ENCODE peak calls at places on chromosomes 6 and 20, in five cellular contexts. A, C, E, J and L are unnamed samples.

GRCh38 chr20:44643596-44644383 is 7.7 kb downstream of the ADA start:
- DNase-seq in A (peak), C (peak), J (peak), E (peak), L (peak)

GRCh38 chr6:15242937-15243614 is 2.8 kb upstream of the JARID2 start:
- DNase-seq in J (no peak), E (no peak), C (no peak), A (no peak), L (no peak)

GRCh38 chr6:39926668-39927067 is 7.6 kb downstream of the MOCS1 start:
- DNase-seq in A (no peak), E (no peak), J (no peak), C (no peak), L (no peak)

GRCh38 chr20:21125072-21125848 is 622 bp upstream of the KIZ start:
- DNase-seq in A (peak), C (peak), J (no peak), E (peak), L (peak)

GRCh38 chr20:54179946-54180345 is 6.2 kb upstream of the CYP24A1 start:
- DNase-seq in J (no peak), A (no peak), E (no peak), C (no peak), L (no peak)

GRCh38 chr6:16286151-16286522 is 47.8 kb downstream of the GMPR start:
- DNase-seq in C (peak), A (no peak), E (no peak), J (no peak), L (peak)

GRCh38 chr6:9161731-9162130 is 726.4 kb upstream of the SLC35B3 start:
- DNase-seq in A (no peak), E (no peak), J (no peak), C (no peak), L (no peak)

GRCh38 chr6:123534264-123534663 is 102.5 kb downstream of the TRDN start:
- DNase-seq in J (no peak), C (peak), E (no peak), A (no peak), L (no peak)

GRCh38 chr6:130895516-130895915 is 68.3 kb downstream of the SMLR1 start:
- DNase-seq in C (no peak), A (no peak), E (no peak), J (no peak), L (no peak)

GRCh38 chr6:161031721-161032495 is 40.3 kb downstream of the MAP3K4 start:
- DNase-seq in J (no peak), E (no peak), A (no peak), C (peak), L (peak)

GRCh38 chr6:15114061-15114460 is 131.8 kb upstream of the JARID2 start:
- DNase-seq in A (no peak), E (peak), C (no peak), J (no peak), L (no peak)

GRCh38 chr6:52213127-52213526 is 27.0 kb downstream of the IL17A start:
- DNase-seq in C (no peak), E (no peak), J (no peak), A (no peak), L (no peak)

GRCh38 chr6:148223424-148223842 is 119.2 kb upstream of the SASH1 start:
- DNase-seq in J (no peak), A (no peak), E (no peak), C (peak), L (no peak)

GRCh38 chr6:46350714-46351113 is 140.5 kb downstream of the RCAN2 start:
- DNase-seq in A (no peak), J (no peak), E (no peak), C (no peak), L (no peak)

GRCh38 chr6:158231551-158232444 is 63.6 kb downstream of the GTF2H5 start:
- DNase-seq in C (peak), E (peak), A (peak), J (peak), L (peak)

GRCh38 chr6:158233214-158233795 is 65.2 kb downstream of the GTF2H5 start:
- DNase-seq in J (no peak), E (no peak), C (no peak), A (no peak), L (no peak)

GRCh38 chr6:158232445-158233213 is 64.5 kb downstream of the GTF2H5 start:
- DNase-seq in E (peak), A (peak), C (peak), J (peak), L (peak)

GRCh38 chr6:158229823-158230222 is 61.7 kb downstream of the GTF2H5 start:
- DNase-seq in C (no peak), E (no peak), A (no peak), J (no peak), L (no peak)

DNA sequence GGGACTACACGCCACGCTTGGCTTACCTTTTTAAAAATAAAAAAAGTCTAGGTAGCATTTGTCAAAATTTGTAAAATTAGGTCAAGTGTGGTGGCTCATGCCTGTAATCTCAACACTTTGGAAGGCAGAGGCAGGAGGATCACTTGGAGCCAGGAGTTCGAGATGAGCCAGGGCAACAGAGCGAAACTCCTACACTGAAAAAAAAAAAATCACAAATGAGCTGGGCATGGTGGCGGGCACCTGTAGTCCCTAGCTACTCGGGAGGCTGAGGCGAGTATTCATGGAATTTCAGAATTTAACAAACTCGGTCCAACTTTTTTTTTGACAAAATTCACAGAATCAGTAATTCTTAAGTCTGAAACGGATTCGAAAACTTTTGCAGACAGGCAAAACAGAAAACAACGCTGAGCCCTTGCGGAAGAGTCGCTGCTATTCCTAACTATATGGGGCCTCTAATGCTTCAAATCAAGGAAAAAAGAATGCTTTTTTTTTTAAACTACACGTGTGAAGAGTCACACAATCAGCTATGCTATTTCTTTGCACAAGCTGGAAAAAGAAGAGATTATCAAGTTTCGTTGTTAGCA is 62.9 kb downstream of the GTF2H5 start:
- DNase-seq in C (no peak), A (no peak), E (no peak), J (no peak), L (no peak)
- H3K4me3 ChIP-seq in C (peak), A (peak), E (peak), J (peak), L (peak)

GRCh38 chr6:43993881-43994523 is 133.2 kb downstream of the MRPL14 start:
- DNase-seq in E (no peak), A (no peak), C (no peak), J (no peak), L (no peak)

GRCh38 chr6:43997342-43997677 is 129.9 kb downstream of the MRPL14 start:
- DNase-seq in A (no peak), J (no peak), C (no peak), E (no peak), L (no peak)

GRCh38 chr6:43992783-43993505 is 134.3 kb downstream of the MRPL14 start:
- DNase-seq in J (no peak), A (peak), C (no peak), E (peak), L (no peak)

GRCh38 chr6:43996614-43997341 is 130.5 kb downstream of the MRPL14 start:
- DNase-seq in C (no peak), A (no peak), J (no peak), E (no peak), L (no peak)

DNA sequence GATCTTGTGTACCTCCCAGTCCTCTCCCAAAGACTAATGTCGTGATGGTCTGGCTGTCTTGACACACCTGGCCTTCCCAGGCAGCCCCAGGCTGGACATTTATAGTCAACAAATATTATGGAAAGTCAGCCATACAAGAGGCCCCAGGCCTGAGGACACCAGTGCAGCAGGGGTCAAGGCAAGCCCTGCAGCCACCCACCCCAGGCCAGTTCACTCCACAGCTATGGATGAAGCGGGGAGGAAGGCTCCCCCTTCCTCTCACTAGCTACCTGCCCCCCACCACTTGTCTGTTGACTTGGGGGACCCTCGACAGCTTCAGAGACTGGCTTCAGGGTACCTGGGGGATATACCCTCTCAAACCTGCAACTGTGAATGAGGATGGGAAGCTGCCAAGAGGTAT is 132.1 kb downstream of the MRPL14 start:
- DNase-seq in E (no peak), A (no peak), J (no peak), C (no peak), L (no peak)
- TF ChIP-seq CTCF in E (no peak), A (no peak), J (no peak), C (no peak), L (no peak)

GRCh38 chr6:26311385-26312095 is 53.5 kb upstream of the BTN3A2 start:
- DNase-seq in E (peak), C (peak), J (peak), A (no peak), L (peak)

GRCh38 chr6:26311012-26311384 is 54.0 kb upstream of the BTN3A2 start:
- DNase-seq in C (peak), J (no peak), A (no peak), E (peak), L (peak)

GRCh38 chr6:26312501-26313390 is 52.3 kb upstream of the BTN3A2 start:
- DNase-seq in C (peak), J (peak), A (peak), E (peak), L (peak)

GRCh38 chr6:26309731-26310142 is 55.3 kb upstream of the BTN3A2 start:
- DNase-seq in E (no peak), C (peak), A (no peak), J (no peak), L (peak)

DNA sequence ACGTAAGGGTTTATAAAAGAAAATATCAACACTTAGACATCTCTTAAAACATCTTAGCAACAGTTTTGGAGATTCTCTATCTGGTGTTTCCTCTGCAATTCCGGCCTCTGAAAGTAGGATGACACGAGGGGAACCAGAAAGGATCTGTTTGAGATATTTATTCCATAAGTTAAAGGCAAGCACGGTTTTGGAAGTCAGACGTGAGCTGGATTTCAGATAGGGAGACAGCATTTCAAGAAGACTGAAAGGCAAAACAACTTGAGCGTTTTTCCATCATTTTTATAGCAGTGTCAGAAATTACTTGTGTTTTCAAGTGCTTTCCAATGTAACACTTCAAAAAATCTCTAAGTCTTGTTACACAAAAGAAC is 52.9 kb upstream of the BTN3A2 start:
- DNase-seq in E (no peak), A (no peak), J (no peak), C (no peak), L (peak)
- H3K4me3 ChIP-seq in E (no peak), A (no peak), J (peak), C (peak), L (peak)

GRCh38 chr20:38659613-38659880 is 57.9 kb downstream of the ARHGAP40 start:
- DNase-seq in J (no peak), E (no peak), A (no peak), C (no peak), L (no peak)

GRCh38 chr20:38660429-38660828 is 58.8 kb downstream of the ARHGAP40 start:
- DNase-seq in A (no peak), E (no peak), J (no peak), C (no peak), L (no peak)

GRCh38 chr20:38663660-38664059 is 60.6 kb upstream of the SLC32A1 start:
- DNase-seq in J (no peak), E (no peak), C (no peak), A (no peak), L (no peak)

GRCh38 chr20:38657390-38657789 is 55.8 kb downstream of the ARHGAP40 start:
- DNase-seq in A (no peak), E (no peak), J (no peak), C (no peak), L (no peak)

GRCh38 chr20:38658879-38659612 is 57.4 kb downstream of the ARHGAP40 start:
- DNase-seq in A (no peak), C (no peak), J (no peak), E (no peak), L (no peak)
- TF ChIP-seq CTCF in A (peak), C (peak), J (peak), E (peak), L (peak)

GRCh38 chr6:56047931-56048520 is 172.6 kb upstream of the BMP5 start:
- DNase-seq in J (no peak), E (no peak), A (no peak), C (no peak), L (no peak)
- H3K4me3 ChIP-seq in J (no peak), E (no peak), A (no peak), C (no peak), L (no peak)

GRCh38 chr6:63573140-63573898 is 1.0 kb downstream of the LOC128125822 start:
- DNase-seq in J (peak), E (peak), A (peak), C (peak), L (peak)

GRCh38 chr6:63572733-63573139 is 456 bp downstream of the LOC128125822 start:
- DNase-seq in C (no peak), A (no peak), E (no peak), J (no peak), L (no peak)

GRCh38 chr6:63573899-63574553 is 1.7 kb downstream of the LOC128125822 start:
- DNase-seq in J (no peak), E (peak), A (peak), C (peak), L (peak)

GRCh38 chr6:63576147-63576772 is 4.0 kb downstream of the LOC128125822 start:
- DNase-seq in C (no peak), E (no peak), J (no peak), A (no peak), L (no peak)

DNA sequence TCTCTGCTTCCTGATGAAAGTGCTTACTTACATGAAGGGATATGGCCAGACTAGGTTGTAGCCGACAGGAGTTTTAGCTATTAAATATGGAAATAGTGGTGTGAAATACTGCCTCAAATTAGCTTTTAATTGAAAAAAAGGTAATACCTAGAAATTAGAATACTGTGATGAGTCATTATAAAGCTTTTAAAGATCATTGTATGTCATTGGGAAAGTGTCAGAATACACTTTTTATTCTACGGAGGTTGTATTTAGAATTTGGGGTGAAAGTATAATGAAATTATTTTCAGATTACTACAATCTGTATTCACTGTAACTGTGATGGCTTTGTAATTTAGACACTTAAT is 2.2 kb downstream of the LOC128125822 start:
- DNase-seq in E (no peak), C (no peak), A (no peak), J (no peak), L (no peak)
- TF ChIP-seq CTCF in E (peak), C (no peak), A (no peak), J (peak), L (no peak)

GRCh38 chr6:135372758-135373157 is 124.8 kb downstream of the AHI1 start:
- DNase-seq in C (peak), J (no peak), E (no peak), A (no peak), L (no peak)
- H3K4me3 ChIP-seq in C (no peak), J (no peak), E (no peak), A (no peak), L (no peak)

GRCh38 chr6:77124604-77125003 is 338.7 kb downstream of the HTR1B start:
- DNase-seq in J (no peak), A (no peak), C (no peak), E (no peak), L (peak)
- TF ChIP-seq CTCF in J (no peak), A (no peak), C (no peak), E (no peak), L (peak)